ENCODE peak calls at places on chromosomes 4 and X, in five cellular contexts. F is pancreas; H is ovary; E is effector memory CD4-positive, alpha-beta T cell; A is suprapubic skin. K is an unnamed sample. For H3K36me3, the result is how much of the 10 kb centered on the place peaks cover.

GRCh38 chrX:108362026-108362425 is 76.2 kb downstream of the COL4A6 start:
- DNase-seq in F (no peak), H (no peak), E (no peak), A (no peak), K (no peak)

GRCh38 chr4:112973897-112974296 is 75.6 kb upstream of the ANK2 start:
- DNase-seq in F (no peak), H (no peak), E (no peak), A (no peak), K (no peak)

GRCh38 chr4:124121511-124121934 is 591.0 kb downstream of the ANKRD50 start:
- DNase-seq in F (no peak), H (no peak), E (no peak), A (no peak), K (peak)

GRCh38 chrX:9338986-9339385 is 125.9 kb upstream of the TBL1X start:
- DNase-seq in F (no peak), H (no peak), E (no peak), A (no peak), K (no peak)

GRCh38 chr4:82555279-82555678 is 6.5 kb downstream of the TMEM150C start:
- DNase-seq in F (no peak), H (no peak), E (no peak), A (no peak), K (no peak)

GRCh38 chr4:146207410-146207809 is 6.9 kb upstream of the REELD1 start:
- DNase-seq in F (no peak), H (no peak), E (no peak), A (no peak), K (no peak)

GRCh38 chr4:164623099-164623498 is 130.8 kb upstream of the SMIM31 start:
- DNase-seq in F (peak), H (no peak), E (no peak), A (no peak), K (no peak)

GRCh38 chr4:150769235-150769634 is 187.3 kb downstream of the MAB21L2 start:
- DNase-seq in F (no peak), H (no peak), E (no peak), A (no peak), K (no peak)

GRCh38 chr4:111605111-111605510 is 540.1 kb upstream of the FAM241A start:
- DNase-seq in F (no peak), H (no peak), E (no peak), A (no peak), K (no peak)

GRCh38 chr4:40579983-40580382 is 49.7 kb downstream of the RBM47 start:
- DNase-seq in F (no peak), H (no peak), E (no peak), A (no peak), K (peak)

GRCh38 chr4:25506032-25506571 is 129.0 kb downstream of the ANAPC4 start:
- DNase-seq in F (peak), H (no peak), E (no peak), A (no peak), K (no peak)

GRCh38 chrX:134774190-134775048 is 116.1 kb upstream of the PLAC1 start:
- DNase-seq in F (no peak), H (no peak), E (no peak), A (no peak), K (peak)

GRCh38 chrX:134776844-134777370 is 118.6 kb upstream of the PLAC1 start:
- DNase-seq in F (no peak), H (no peak), E (no peak), A (no peak), K (no peak)

DNA sequence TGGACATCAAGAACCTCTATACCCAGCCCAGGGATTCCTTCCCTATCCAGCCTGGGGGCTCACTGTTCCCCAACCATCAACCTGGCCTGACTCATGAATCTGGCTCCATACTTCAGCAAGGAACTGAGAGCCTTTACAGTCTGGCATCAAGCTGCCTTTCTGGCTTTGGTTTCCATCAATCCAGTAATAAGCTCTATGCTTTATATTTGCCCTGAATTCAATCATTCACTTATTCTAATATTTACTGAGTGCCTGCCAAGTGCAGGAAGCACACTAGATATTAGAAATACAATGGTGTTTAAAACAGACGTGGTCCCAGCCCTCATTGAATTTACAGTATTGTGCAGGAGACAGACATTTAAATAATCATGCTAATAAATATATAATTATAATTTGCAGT is 114.8 kb upstream of the PLAC1 start:
- DNase-seq in F (no peak), H (no peak), E (no peak), A (no peak), K (no peak)
- H3K36me3 ChIP-seq in F (under half), H (under half), E (under half), A (under half), K (under half)

GRCh38 chrX:39895228-39896110 is 202.3 kb downstream of the BCOR start:
- DNase-seq in F (no peak), H (no peak), E (no peak), A (no peak), K (no peak)

GRCh38 chrX:39894626-39895025 is 203.1 kb downstream of the BCOR start:
- DNase-seq in F (no peak), H (no peak), E (no peak), A (no peak), K (peak)

GRCh38 chrX:39890807-39891206 is 207.0 kb downstream of the BCOR start:
- DNase-seq in F (no peak), H (no peak), E (no peak), A (no peak), K (no peak)

GRCh38 chrX:39891781-39892180 is 206.0 kb downstream of the BCOR start:
- DNase-seq in F (no peak), H (no peak), E (no peak), A (no peak), K (no peak)

DNA sequence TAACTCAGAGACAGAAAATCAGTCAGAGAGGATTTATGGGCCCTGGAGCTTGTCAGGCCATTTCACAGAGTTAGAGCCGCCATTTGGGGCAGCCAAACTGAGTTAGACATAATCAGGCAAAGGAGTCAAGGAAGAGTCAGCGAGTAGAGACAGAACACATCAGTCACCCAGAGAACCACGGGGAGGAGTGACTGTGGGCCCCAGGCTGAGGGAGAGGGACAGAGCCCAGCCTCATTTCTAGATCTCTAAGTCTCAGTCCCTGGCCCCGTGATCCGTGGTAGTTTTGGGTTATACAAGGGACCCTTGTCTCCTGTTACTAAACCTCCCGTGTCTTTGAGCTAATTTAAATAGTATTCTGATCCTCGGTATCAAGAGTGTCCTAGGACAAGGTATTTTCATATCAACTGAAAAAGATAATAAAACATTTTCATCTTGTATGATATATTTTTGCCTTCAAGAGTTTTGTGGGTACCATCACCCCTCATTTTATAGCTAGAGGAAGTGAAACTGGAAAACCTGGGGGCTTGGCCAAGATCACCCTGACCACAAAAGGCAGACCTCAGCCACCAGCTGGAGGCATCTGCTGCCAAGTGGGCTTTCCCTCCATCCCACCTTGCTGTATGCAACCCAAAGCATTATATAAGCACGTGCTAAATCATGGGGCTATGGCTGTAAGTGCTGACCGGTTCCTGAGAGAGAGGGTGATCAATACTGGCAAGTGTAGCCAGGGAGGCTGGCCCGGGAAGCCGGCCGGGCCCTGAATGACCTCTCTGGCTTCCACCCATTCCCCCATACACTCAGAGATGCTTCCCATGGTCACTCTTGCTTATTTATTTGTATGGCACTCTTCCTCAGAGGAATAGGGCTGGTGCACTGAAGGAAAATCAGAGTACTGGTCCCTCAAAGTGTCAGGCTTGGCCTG is 204.1 kb downstream of the BCOR start:
- DNase-seq in F (no peak), H (no peak), E (no peak), A (no peak), K (no peak)
- H3K27ac ChIP-seq in F (no peak), H (no peak), E (no peak), A (no peak), K (no peak)

DNA sequence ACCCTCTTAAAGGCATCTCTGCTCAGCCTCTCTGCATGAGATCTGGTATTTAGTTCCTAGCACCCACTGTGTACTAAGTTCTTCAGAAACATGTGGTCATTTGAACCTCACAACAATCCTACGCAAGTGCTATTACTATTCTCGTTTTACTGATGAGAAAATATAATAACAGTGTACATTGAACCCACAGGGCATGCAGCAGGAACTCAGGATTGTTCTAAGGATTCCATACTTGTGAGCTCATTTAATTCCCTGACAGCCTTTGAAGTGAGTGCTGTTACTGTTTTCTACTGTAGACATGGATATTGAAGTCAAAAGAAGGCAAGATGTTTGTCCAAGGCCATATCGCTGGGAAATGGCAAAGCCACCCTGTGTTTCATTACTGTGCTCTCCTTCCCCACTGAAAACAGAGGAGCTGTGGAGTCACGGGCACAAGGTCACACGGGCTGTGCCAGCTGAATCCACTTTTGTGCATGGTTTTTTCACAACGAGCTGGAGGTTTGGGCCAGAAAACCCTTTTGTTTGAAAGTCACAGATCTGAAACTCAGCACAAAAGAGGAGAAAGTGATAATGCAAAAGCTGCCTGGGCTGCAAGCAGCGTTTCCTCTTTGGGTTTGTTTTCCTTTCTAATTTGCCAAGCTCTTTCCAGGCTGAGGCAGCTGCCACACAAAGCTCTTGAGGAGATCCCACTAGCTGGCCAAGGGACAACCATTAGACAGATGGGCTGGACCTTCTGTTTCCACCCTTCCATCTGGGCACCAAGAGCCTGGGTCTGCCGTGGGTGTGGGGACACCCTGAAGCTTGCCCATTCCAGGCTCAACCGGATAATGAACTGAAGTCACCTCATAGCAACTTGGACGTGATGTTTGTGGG is 194.9 kb upstream of the C1QTNF7 start:
- DNase-seq in F (no peak), H (no peak), E (no peak), A (no peak), K (no peak)
- H3K36me3 ChIP-seq in F (under half), H (under half), E (under half), A (under half), K (under half)

GRCh38 chrX:51487960-51488267 is 8.5 kb downstream of the NUDT11 start:
- DNase-seq in F (no peak), H (no peak), E (no peak), A (no peak), K (no peak)
- H3K27ac ChIP-seq in F (no peak), H (no peak), E (no peak), A (no peak), K (no peak)

DNA sequence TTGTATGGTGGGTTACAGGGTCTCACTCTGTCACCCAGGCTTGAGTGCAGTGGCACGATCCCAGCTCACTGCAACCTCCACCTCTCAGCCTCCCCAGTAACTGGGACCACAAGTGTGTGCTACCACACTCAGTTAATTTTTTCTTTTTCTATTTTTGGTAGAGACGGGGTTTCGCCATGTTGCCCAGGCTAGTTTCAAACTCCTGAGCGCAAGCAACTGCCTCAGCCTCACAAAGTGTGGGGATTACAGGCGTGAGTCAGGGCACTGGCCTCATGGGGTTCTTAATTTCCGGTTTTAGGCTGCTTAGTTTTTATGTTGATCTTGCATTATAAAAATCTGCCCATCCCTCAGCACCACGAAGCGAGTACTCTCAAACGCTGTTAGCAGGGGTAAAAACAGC is 6.7 kb downstream of the BCAP31 start:
- DNase-seq in F (no peak), H (no peak), E (no peak), A (no peak), K (no peak)
- H3K36me3 ChIP-seq in F (under half), H (under half), E (under half), A (under half), K (under half)

GRCh38 chrX:91434351-91435168 is at the start of gene PABPC5:
- DNase-seq in F (peak), H (peak), E (no peak), A (peak), K (peak)

GRCh38 chrX:91435465-91435864 is 826 bp downstream of the PABPC5 start:
- DNase-seq in F (no peak), H (peak), E (no peak), A (no peak), K (no peak)
- H3K27ac ChIP-seq in F (no peak), H (peak), E (no peak), A (peak), K (peak)

GRCh38 chr4:182328505-182328904 is 85.3 kb downstream of the TENM3 start:
- DNase-seq in F (no peak), H (no peak), E (no peak), A (no peak), K (no peak)
- H3K36me3 ChIP-seq in F (under half), H (under half), E (under half), A (under half), K (under half)

DNA sequence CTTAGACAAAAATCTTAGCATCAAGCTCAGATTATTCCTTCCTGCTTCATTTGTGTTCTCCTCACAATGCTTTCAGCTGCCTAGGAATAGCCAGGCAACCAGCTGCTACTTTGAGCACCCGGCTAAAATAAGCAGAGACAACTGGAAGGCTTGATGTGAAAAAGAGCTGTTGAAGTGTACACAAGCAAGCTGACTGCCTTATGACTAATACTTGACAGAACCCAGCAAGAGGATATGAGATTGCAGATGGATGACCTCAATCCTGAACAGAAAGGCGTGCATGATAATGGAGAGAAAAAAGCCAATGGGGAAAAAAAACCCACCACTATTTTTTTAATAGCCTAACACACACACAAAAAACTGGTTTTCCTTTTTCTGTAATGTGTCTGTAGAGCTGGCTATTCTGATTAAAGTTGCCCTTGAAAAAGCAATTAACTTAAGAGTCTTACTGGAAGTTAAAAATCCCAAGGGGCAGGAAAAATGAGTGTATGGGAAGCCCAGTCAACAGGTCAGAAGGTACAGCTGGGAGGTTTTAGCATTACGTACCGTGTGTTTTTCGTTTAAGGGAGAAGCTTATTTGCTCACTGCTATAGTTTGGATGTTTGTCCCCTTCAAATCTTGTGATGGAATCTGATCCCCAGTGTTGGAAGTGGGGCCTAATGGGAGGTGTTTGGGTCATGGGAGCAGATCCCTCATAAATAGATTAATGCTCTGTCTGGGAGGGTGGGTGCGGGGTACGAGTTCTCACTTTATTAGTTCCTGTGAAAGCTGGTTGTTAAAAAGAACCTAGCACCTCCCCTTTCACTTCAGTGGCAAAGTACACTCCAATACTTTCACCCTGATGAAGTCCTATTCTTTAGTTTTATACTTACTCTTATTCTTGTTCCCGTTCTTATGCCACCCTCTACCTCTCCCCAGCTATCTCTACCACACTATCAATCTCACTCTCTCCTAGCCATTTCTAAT is 37.1 kb upstream of the HERC6 start:
- DNase-seq in F (no peak), H (peak), E (no peak), A (no peak), K (peak)
- H3K27ac ChIP-seq in F (no peak), H (peak), E (no peak), A (no peak), K (peak)

DNA sequence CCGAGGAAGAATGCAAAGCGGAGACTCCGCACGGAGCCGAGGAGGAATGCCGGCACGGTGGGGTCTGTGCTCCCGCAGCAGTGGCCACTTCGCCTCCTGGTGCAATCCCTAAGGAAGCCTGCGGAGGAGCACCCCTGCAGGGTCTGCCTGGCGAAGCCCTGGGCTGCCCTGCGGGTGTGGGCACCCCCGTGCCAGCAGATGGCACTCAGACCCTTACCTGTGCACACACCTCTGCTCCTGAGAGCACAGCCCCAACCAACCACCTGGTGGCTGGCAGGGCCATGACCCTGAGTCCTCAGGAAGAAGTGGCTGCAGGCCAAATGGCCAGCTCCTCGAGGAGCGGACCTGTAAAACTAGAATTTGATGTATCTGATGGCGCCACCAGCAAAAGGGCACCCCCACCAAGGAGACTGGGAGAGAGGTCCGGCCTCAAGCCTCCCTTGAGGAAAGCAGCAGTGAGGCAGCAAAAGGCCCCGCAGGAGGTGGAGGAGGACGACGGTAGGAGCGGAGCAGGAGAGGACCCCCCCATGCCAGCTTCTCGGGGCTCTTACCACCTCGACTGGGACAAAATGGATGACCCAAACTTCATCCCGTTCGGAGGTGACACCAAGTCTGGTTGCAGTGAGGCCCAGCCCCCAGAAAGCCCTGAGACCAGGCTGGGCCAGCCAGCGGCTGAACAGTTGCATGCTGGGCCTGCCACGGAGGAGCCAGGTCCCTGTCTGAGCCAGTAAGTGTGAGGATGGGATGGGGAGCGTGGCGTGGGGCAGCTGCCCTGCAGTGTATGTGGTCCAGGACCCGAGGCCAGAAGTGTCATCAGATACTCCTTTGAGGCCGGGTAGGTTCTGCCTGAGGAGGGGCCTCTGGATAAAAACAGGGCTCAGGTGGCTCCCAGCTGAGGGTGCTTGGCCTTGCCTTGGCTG is 7.0 kb downstream of the TACC3 start:
- DNase-seq in F (peak), H (no peak), E (no peak), A (peak), K (no peak)
- H3K36me3 ChIP-seq in F (under half), H (under half), E (half or more), A (under half), K (under half)